ENCODE peak calls at places on chromosomes 5 and 9, in nine cellular contexts. One of them, this sample, is unnamed.

GRCh38 chr5:60340326-60340725 is 359.6 kb downstream of the DEPDC1B start:
- DNase-seq in T-helper 1 cell: no peak
- DNase-seq in posterior cingulate gyrus: no peak
- DNase-seq in H9: no peak
- DNase-seq in neural crest cell: no peak
- DNase-seq in stimulated activated CD4-positive, alpha-beta T cell treated with anti-CD3 and anti-CD28 coated beads, Interleukin-2, amount 100 ng/mL, for 48 hours: no peak
- DNase-seq in stimulated activated CD8-positive, alpha-beta memory T cell treated with anti-CD3 and anti-CD28 coated beads, Interleukin-2, amount 100 ng/mL, for 1 hour: no peak
- DNase-seq in activated CD4-positive, alpha-beta T cell treated with anti-CD3 and anti-CD28 coated beads, Interleukin-2, amount 10 ng/mL, durations not matched to agents 7 days and 5 days: no peak
- DNase-seq in NCI-H446 treated with DMSO at 0.1 percent for 48 hours: no peak
- DNase-seq in this sample: no peak

GRCh38 chr5:65141487-65141886 is 340.2 kb downstream of the ADAMTS6 start:
- DNase-seq in stimulated activated CD4-positive, alpha-beta T cell treated with anti-CD3 and anti-CD28 coated beads, Interleukin-2, amount 100 ng/mL, for 48 hours: no peak
- DNase-seq in NCI-H446 treated with DMSO at 0.1 percent for 48 hours: peak
- DNase-seq in activated CD4-positive, alpha-beta T cell treated with anti-CD3 and anti-CD28 coated beads, Interleukin-2, amount 10 ng/mL, durations not matched to agents 7 days and 5 days: no peak
- DNase-seq in posterior cingulate gyrus: no peak
- DNase-seq in H9: no peak
- DNase-seq in neural crest cell: no peak
- DNase-seq in stimulated activated CD8-positive, alpha-beta memory T cell treated with anti-CD3 and anti-CD28 coated beads, Interleukin-2, amount 100 ng/mL, for 1 hour: no peak
- DNase-seq in T-helper 1 cell: no peak
- DNase-seq in this sample: no peak

GRCh38 chr9:110538621-110539020 is 40.9 kb downstream of the SVEP1 start:
- DNase-seq in NCI-H446 treated with DMSO at 0.1 percent for 48 hours: no peak
- DNase-seq in stimulated activated CD8-positive, alpha-beta memory T cell treated with anti-CD3 and anti-CD28 coated beads, Interleukin-2, amount 100 ng/mL, for 1 hour: no peak
- DNase-seq in activated CD4-positive, alpha-beta T cell treated with anti-CD3 and anti-CD28 coated beads, Interleukin-2, amount 10 ng/mL, durations not matched to agents 7 days and 5 days: no peak
- DNase-seq in neural crest cell: no peak
- DNase-seq in posterior cingulate gyrus: no peak
- DNase-seq in stimulated activated CD4-positive, alpha-beta T cell treated with anti-CD3 and anti-CD28 coated beads, Interleukin-2, amount 100 ng/mL, for 48 hours: no peak
- DNase-seq in T-helper 1 cell: no peak
- DNase-seq in H9: no peak
- DNase-seq in this sample: no peak

GRCh38 chr9:122268041-122268814 is 3.5 kb downstream of the MRRF start:
- DNase-seq in neural crest cell: no peak
- DNase-seq in activated CD4-positive, alpha-beta T cell treated with anti-CD3 and anti-CD28 coated beads, Interleukin-2, amount 10 ng/mL, durations not matched to agents 7 days and 5 days: no peak
- DNase-seq in H9: no peak
- DNase-seq in NCI-H446 treated with DMSO at 0.1 percent for 48 hours: no peak
- DNase-seq in stimulated activated CD4-positive, alpha-beta T cell treated with anti-CD3 and anti-CD28 coated beads, Interleukin-2, amount 100 ng/mL, for 48 hours: no peak
- DNase-seq in posterior cingulate gyrus: no peak
- DNase-seq in stimulated activated CD8-positive, alpha-beta memory T cell treated with anti-CD3 and anti-CD28 coated beads, Interleukin-2, amount 100 ng/mL, for 1 hour: no peak
- DNase-seq in T-helper 1 cell: no peak
- DNase-seq in this sample: no peak

GRCh38 chr9:29616844-29617243 is 2043.6 kb upstream of the C9orf72 start:
- DNase-seq in stimulated activated CD4-positive, alpha-beta T cell treated with anti-CD3 and anti-CD28 coated beads, Interleukin-2, amount 100 ng/mL, for 48 hours: no peak
- DNase-seq in activated CD4-positive, alpha-beta T cell treated with anti-CD3 and anti-CD28 coated beads, Interleukin-2, amount 10 ng/mL, durations not matched to agents 7 days and 5 days: no peak
- DNase-seq in posterior cingulate gyrus: no peak
- DNase-seq in T-helper 1 cell: no peak
- DNase-seq in H9: no peak
- DNase-seq in stimulated activated CD8-positive, alpha-beta memory T cell treated with anti-CD3 and anti-CD28 coated beads, Interleukin-2, amount 100 ng/mL, for 1 hour: no peak
- DNase-seq in NCI-H446 treated with DMSO at 0.1 percent for 48 hours: no peak
- DNase-seq in neural crest cell: no peak
- DNase-seq in this sample: no peak

GRCh38 chr9:6782981-6783380 is 25.2 kb downstream of the KDM4C start:
- DNase-seq in stimulated activated CD4-positive, alpha-beta T cell treated with anti-CD3 and anti-CD28 coated beads, Interleukin-2, amount 100 ng/mL, for 48 hours: no peak
- DNase-seq in activated CD4-positive, alpha-beta T cell treated with anti-CD3 and anti-CD28 coated beads, Interleukin-2, amount 10 ng/mL, durations not matched to agents 7 days and 5 days: no peak
- DNase-seq in T-helper 1 cell: no peak
- DNase-seq in NCI-H446 treated with DMSO at 0.1 percent for 48 hours: no peak
- DNase-seq in H9: no peak
- DNase-seq in posterior cingulate gyrus: no peak
- DNase-seq in stimulated activated CD8-positive, alpha-beta memory T cell treated with anti-CD3 and anti-CD28 coated beads, Interleukin-2, amount 100 ng/mL, for 1 hour: no peak
- DNase-seq in neural crest cell: no peak
- DNase-seq in this sample: no peak

GRCh38 chr9:82022121-82022520 is 33.5 kb downstream of the SPATA31D1 start:
- DNase-seq in T-helper 1 cell: no peak
- DNase-seq in NCI-H446 treated with DMSO at 0.1 percent for 48 hours: peak
- DNase-seq in stimulated activated CD8-positive, alpha-beta memory T cell treated with anti-CD3 and anti-CD28 coated beads, Interleukin-2, amount 100 ng/mL, for 1 hour: no peak
- DNase-seq in H9: no peak
- DNase-seq in activated CD4-positive, alpha-beta T cell treated with anti-CD3 and anti-CD28 coated beads, Interleukin-2, amount 10 ng/mL, durations not matched to agents 7 days and 5 days: no peak
- DNase-seq in posterior cingulate gyrus: no peak
- DNase-seq in neural crest cell: no peak
- DNase-seq in stimulated activated CD4-positive, alpha-beta T cell treated with anti-CD3 and anti-CD28 coated beads, Interleukin-2, amount 100 ng/mL, for 48 hours: no peak
- DNase-seq in this sample: no peak

GRCh38 chr9:36426945-36427344 is 26.9 kb upstream of the RNF38 start:
- DNase-seq in T-helper 1 cell: no peak
- DNase-seq in NCI-H446 treated with DMSO at 0.1 percent for 48 hours: no peak
- DNase-seq in stimulated activated CD4-positive, alpha-beta T cell treated with anti-CD3 and anti-CD28 coated beads, Interleukin-2, amount 100 ng/mL, for 48 hours: no peak
- DNase-seq in neural crest cell: no peak
- DNase-seq in posterior cingulate gyrus: no peak
- DNase-seq in H9: no peak
- DNase-seq in stimulated activated CD8-positive, alpha-beta memory T cell treated with anti-CD3 and anti-CD28 coated beads, Interleukin-2, amount 100 ng/mL, for 1 hour: no peak
- DNase-seq in activated CD4-positive, alpha-beta T cell treated with anti-CD3 and anti-CD28 coated beads, Interleukin-2, amount 10 ng/mL, durations not matched to agents 7 days and 5 days: no peak
- DNase-seq in this sample: no peak

GRCh38 chr9:10274983-10275382 is 337.8 kb downstream of the PTPRD start:
- DNase-seq in H9: no peak
- DNase-seq in stimulated activated CD8-positive, alpha-beta memory T cell treated with anti-CD3 and anti-CD28 coated beads, Interleukin-2, amount 100 ng/mL, for 1 hour: no peak
- DNase-seq in T-helper 1 cell: no peak
- DNase-seq in activated CD4-positive, alpha-beta T cell treated with anti-CD3 and anti-CD28 coated beads, Interleukin-2, amount 10 ng/mL, durations not matched to agents 7 days and 5 days: no peak
- DNase-seq in stimulated activated CD4-positive, alpha-beta T cell treated with anti-CD3 and anti-CD28 coated beads, Interleukin-2, amount 100 ng/mL, for 48 hours: no peak
- DNase-seq in posterior cingulate gyrus: no peak
- DNase-seq in neural crest cell: no peak
- DNase-seq in NCI-H446 treated with DMSO at 0.1 percent for 48 hours: peak
- DNase-seq in this sample: no peak

GRCh38 chr5:123882946-123883345 is 371.0 kb downstream of the CSNK1G3 start:
- DNase-seq in activated CD4-positive, alpha-beta T cell treated with anti-CD3 and anti-CD28 coated beads, Interleukin-2, amount 10 ng/mL, durations not matched to agents 7 days and 5 days: no peak
- DNase-seq in NCI-H446 treated with DMSO at 0.1 percent for 48 hours: no peak
- DNase-seq in T-helper 1 cell: no peak
- DNase-seq in posterior cingulate gyrus: no peak
- DNase-seq in stimulated activated CD8-positive, alpha-beta memory T cell treated with anti-CD3 and anti-CD28 coated beads, Interleukin-2, amount 100 ng/mL, for 1 hour: no peak
- DNase-seq in H9: no peak
- DNase-seq in neural crest cell: no peak
- DNase-seq in stimulated activated CD4-positive, alpha-beta T cell treated with anti-CD3 and anti-CD28 coated beads, Interleukin-2, amount 100 ng/mL, for 48 hours: no peak
- DNase-seq in this sample: no peak

GRCh38 chr5:88425124-88425523 is 156.5 kb upstream of the TMEM161B start:
- DNase-seq in stimulated activated CD8-positive, alpha-beta memory T cell treated with anti-CD3 and anti-CD28 coated beads, Interleukin-2, amount 100 ng/mL, for 1 hour: no peak
- DNase-seq in stimulated activated CD4-positive, alpha-beta T cell treated with anti-CD3 and anti-CD28 coated beads, Interleukin-2, amount 100 ng/mL, for 48 hours: no peak
- DNase-seq in activated CD4-positive, alpha-beta T cell treated with anti-CD3 and anti-CD28 coated beads, Interleukin-2, amount 10 ng/mL, durations not matched to agents 7 days and 5 days: no peak
- DNase-seq in NCI-H446 treated with DMSO at 0.1 percent for 48 hours: no peak
- DNase-seq in H9: no peak
- DNase-seq in neural crest cell: no peak
- DNase-seq in T-helper 1 cell: no peak
- DNase-seq in posterior cingulate gyrus: no peak
- DNase-seq in this sample: no peak

GRCh38 chr5:93100433-93100832 is 480.6 kb downstream of the NR2F1-AS1 start:
- DNase-seq in T-helper 1 cell: no peak
- DNase-seq in neural crest cell: no peak
- DNase-seq in NCI-H446 treated with DMSO at 0.1 percent for 48 hours: no peak
- DNase-seq in posterior cingulate gyrus: no peak
- DNase-seq in stimulated activated CD8-positive, alpha-beta memory T cell treated with anti-CD3 and anti-CD28 coated beads, Interleukin-2, amount 100 ng/mL, for 1 hour: no peak
- DNase-seq in stimulated activated CD4-positive, alpha-beta T cell treated with anti-CD3 and anti-CD28 coated beads, Interleukin-2, amount 100 ng/mL, for 48 hours: no peak
- DNase-seq in H9: no peak
- DNase-seq in activated CD4-positive, alpha-beta T cell treated with anti-CD3 and anti-CD28 coated beads, Interleukin-2, amount 10 ng/mL, durations not matched to agents 7 days and 5 days: no peak
- DNase-seq in this sample: no peak

GRCh38 chr9:34373749-34374148 is 2.9 kb downstream of the MYORG start:
- DNase-seq in NCI-H446 treated with DMSO at 0.1 percent for 48 hours: no peak
- DNase-seq in posterior cingulate gyrus: no peak
- DNase-seq in stimulated activated CD4-positive, alpha-beta T cell treated with anti-CD3 and anti-CD28 coated beads, Interleukin-2, amount 100 ng/mL, for 48 hours: no peak
- DNase-seq in T-helper 1 cell: no peak
- DNase-seq in stimulated activated CD8-positive, alpha-beta memory T cell treated with anti-CD3 and anti-CD28 coated beads, Interleukin-2, amount 100 ng/mL, for 1 hour: no peak
- DNase-seq in activated CD4-positive, alpha-beta T cell treated with anti-CD3 and anti-CD28 coated beads, Interleukin-2, amount 10 ng/mL, durations not matched to agents 7 days and 5 days: no peak
- DNase-seq in H9: no peak
- DNase-seq in neural crest cell: no peak
- DNase-seq in this sample: no peak

GRCh38 chr5:68465934-68466551 is 250.5 kb downstream of the PIK3R1 start:
- DNase-seq in activated CD4-positive, alpha-beta T cell treated with anti-CD3 and anti-CD28 coated beads, Interleukin-2, amount 10 ng/mL, durations not matched to agents 7 days and 5 days: no peak
- DNase-seq in H9: peak
- DNase-seq in NCI-H446 treated with DMSO at 0.1 percent for 48 hours: no peak
- DNase-seq in stimulated activated CD4-positive, alpha-beta T cell treated with anti-CD3 and anti-CD28 coated beads, Interleukin-2, amount 100 ng/mL, for 48 hours: no peak
- DNase-seq in neural crest cell: no peak
- DNase-seq in T-helper 1 cell: no peak
- DNase-seq in posterior cingulate gyrus: no peak
- DNase-seq in stimulated activated CD8-positive, alpha-beta memory T cell treated with anti-CD3 and anti-CD28 coated beads, Interleukin-2, amount 100 ng/mL, for 1 hour: no peak
- DNase-seq in this sample: no peak

GRCh38 chr9:127572961-127573727 is 38.9 kb upstream of the STXBP1 start:
- DNase-seq in neural crest cell: no peak
- DNase-seq in stimulated activated CD8-positive, alpha-beta memory T cell treated with anti-CD3 and anti-CD28 coated beads, Interleukin-2, amount 100 ng/mL, for 1 hour: no peak
- DNase-seq in stimulated activated CD4-positive, alpha-beta T cell treated with anti-CD3 and anti-CD28 coated beads, Interleukin-2, amount 100 ng/mL, for 48 hours: no peak
- DNase-seq in activated CD4-positive, alpha-beta T cell treated with anti-CD3 and anti-CD28 coated beads, Interleukin-2, amount 10 ng/mL, durations not matched to agents 7 days and 5 days: no peak
- DNase-seq in NCI-H446 treated with DMSO at 0.1 percent for 48 hours: no peak
- DNase-seq in posterior cingulate gyrus: no peak
- DNase-seq in H9: no peak
- DNase-seq in T-helper 1 cell: no peak
- DNase-seq in this sample: no peak

GRCh38 chr9:34334337-34334824 is 5.0 kb downstream of the NUDT2 start:
- DNase-seq in neural crest cell: peak
- DNase-seq in stimulated activated CD8-positive, alpha-beta memory T cell treated with anti-CD3 and anti-CD28 coated beads, Interleukin-2, amount 100 ng/mL, for 1 hour: no peak
- DNase-seq in H9: no peak
- DNase-seq in posterior cingulate gyrus: no peak
- DNase-seq in NCI-H446 treated with DMSO at 0.1 percent for 48 hours: no peak
- DNase-seq in T-helper 1 cell: no peak
- DNase-seq in stimulated activated CD4-positive, alpha-beta T cell treated with anti-CD3 and anti-CD28 coated beads, Interleukin-2, amount 100 ng/mL, for 48 hours: no peak
- DNase-seq in activated CD4-positive, alpha-beta T cell treated with anti-CD3 and anti-CD28 coated beads, Interleukin-2, amount 10 ng/mL, durations not matched to agents 7 days and 5 days: no peak
- DNase-seq in this sample: no peak

GRCh38 chr9:1869843-1870242 is 145.3 kb upstream of the SMARCA2 start:
- DNase-seq in stimulated activated CD4-positive, alpha-beta T cell treated with anti-CD3 and anti-CD28 coated beads, Interleukin-2, amount 100 ng/mL, for 48 hours: peak
- DNase-seq in stimulated activated CD8-positive, alpha-beta memory T cell treated with anti-CD3 and anti-CD28 coated beads, Interleukin-2, amount 100 ng/mL, for 1 hour: no peak
- DNase-seq in NCI-H446 treated with DMSO at 0.1 percent for 48 hours: peak
- DNase-seq in T-helper 1 cell: peak
- DNase-seq in posterior cingulate gyrus: no peak
- DNase-seq in H9: peak
- DNase-seq in neural crest cell: peak
- DNase-seq in activated CD4-positive, alpha-beta T cell treated with anti-CD3 and anti-CD28 coated beads, Interleukin-2, amount 10 ng/mL, durations not matched to agents 7 days and 5 days: peak
- DNase-seq in this sample: no peak

GRCh38 chr9:116297346-116297745 is 143.8 kb downstream of the PAPPA start:
- DNase-seq in neural crest cell: no peak
- DNase-seq in stimulated activated CD8-positive, alpha-beta memory T cell treated with anti-CD3 and anti-CD28 coated beads, Interleukin-2, amount 100 ng/mL, for 1 hour: no peak
- DNase-seq in T-helper 1 cell: no peak
- DNase-seq in posterior cingulate gyrus: no peak
- DNase-seq in NCI-H446 treated with DMSO at 0.1 percent for 48 hours: no peak
- DNase-seq in H9: no peak
- DNase-seq in stimulated activated CD4-positive, alpha-beta T cell treated with anti-CD3 and anti-CD28 coated beads, Interleukin-2, amount 100 ng/mL, for 48 hours: no peak
- DNase-seq in activated CD4-positive, alpha-beta T cell treated with anti-CD3 and anti-CD28 coated beads, Interleukin-2, amount 10 ng/mL, durations not matched to agents 7 days and 5 days: no peak
- DNase-seq in this sample: no peak

GRCh38 chr5:138649316-138649720 is 74.1 kb upstream of the HSPA9 start:
- DNase-seq in NCI-H446 treated with DMSO at 0.1 percent for 48 hours: no peak
- DNase-seq in T-helper 1 cell: no peak
- DNase-seq in neural crest cell: no peak
- DNase-seq in stimulated activated CD8-positive, alpha-beta memory T cell treated with anti-CD3 and anti-CD28 coated beads, Interleukin-2, amount 100 ng/mL, for 1 hour: no peak
- DNase-seq in activated CD4-positive, alpha-beta T cell treated with anti-CD3 and anti-CD28 coated beads, Interleukin-2, amount 10 ng/mL, durations not matched to agents 7 days and 5 days: no peak
- DNase-seq in stimulated activated CD4-positive, alpha-beta T cell treated with anti-CD3 and anti-CD28 coated beads, Interleukin-2, amount 100 ng/mL, for 48 hours: no peak
- DNase-seq in posterior cingulate gyrus: no peak
- DNase-seq in H9: peak
- DNase-seq in this sample: no peak

GRCh38 chr5:116492016-116492623 is 82.5 kb downstream of the SEMA6A start:
- DNase-seq in posterior cingulate gyrus: no peak
- DNase-seq in NCI-H446 treated with DMSO at 0.1 percent for 48 hours: no peak
- DNase-seq in neural crest cell: no peak
- DNase-seq in stimulated activated CD8-positive, alpha-beta memory T cell treated with anti-CD3 and anti-CD28 coated beads, Interleukin-2, amount 100 ng/mL, for 1 hour: no peak
- DNase-seq in T-helper 1 cell: no peak
- DNase-seq in stimulated activated CD4-positive, alpha-beta T cell treated with anti-CD3 and anti-CD28 coated beads, Interleukin-2, amount 100 ng/mL, for 48 hours: no peak
- DNase-seq in activated CD4-positive, alpha-beta T cell treated with anti-CD3 and anti-CD28 coated beads, Interleukin-2, amount 10 ng/mL, durations not matched to agents 7 days and 5 days: peak
- DNase-seq in H9: no peak
- DNase-seq in this sample: no peak

GRCh38 chr5:53582225-53582624 is 21.8 kb downstream of the NDUFS4 start:
- DNase-seq in activated CD4-positive, alpha-beta T cell treated with anti-CD3 and anti-CD28 coated beads, Interleukin-2, amount 10 ng/mL, durations not matched to agents 7 days and 5 days: no peak
- DNase-seq in neural crest cell: no peak
- DNase-seq in NCI-H446 treated with DMSO at 0.1 percent for 48 hours: no peak
- DNase-seq in T-helper 1 cell: no peak
- DNase-seq in H9: no peak
- DNase-seq in stimulated activated CD4-positive, alpha-beta T cell treated with anti-CD3 and anti-CD28 coated beads, Interleukin-2, amount 100 ng/mL, for 48 hours: no peak
- DNase-seq in posterior cingulate gyrus: no peak
- DNase-seq in stimulated activated CD8-positive, alpha-beta memory T cell treated with anti-CD3 and anti-CD28 coated beads, Interleukin-2, amount 100 ng/mL, for 1 hour: no peak
- DNase-seq in this sample: no peak

GRCh38 chr5:44868541-44868940 is 59.8 kb downstream of the MRPS30 start:
- DNase-seq in stimulated activated CD8-positive, alpha-beta memory T cell treated with anti-CD3 and anti-CD28 coated beads, Interleukin-2, amount 100 ng/mL, for 1 hour: no peak
- DNase-seq in stimulated activated CD4-positive, alpha-beta T cell treated with anti-CD3 and anti-CD28 coated beads, Interleukin-2, amount 100 ng/mL, for 48 hours: no peak
- DNase-seq in neural crest cell: no peak
- DNase-seq in NCI-H446 treated with DMSO at 0.1 percent for 48 hours: no peak
- DNase-seq in posterior cingulate gyrus: no peak
- DNase-seq in T-helper 1 cell: no peak
- DNase-seq in activated CD4-positive, alpha-beta T cell treated with anti-CD3 and anti-CD28 coated beads, Interleukin-2, amount 10 ng/mL, durations not matched to agents 7 days and 5 days: no peak
- DNase-seq in H9: no peak
- DNase-seq in this sample: no peak

GRCh38 chr9:8904971-8905370 is 1105.4 kb upstream of the DMAC1 start:
- DNase-seq in posterior cingulate gyrus: no peak
- DNase-seq in T-helper 1 cell: no peak
- DNase-seq in stimulated activated CD4-positive, alpha-beta T cell treated with anti-CD3 and anti-CD28 coated beads, Interleukin-2, amount 100 ng/mL, for 48 hours: no peak
- DNase-seq in NCI-H446 treated with DMSO at 0.1 percent for 48 hours: peak
- DNase-seq in neural crest cell: no peak
- DNase-seq in H9: no peak
- DNase-seq in activated CD4-positive, alpha-beta T cell treated with anti-CD3 and anti-CD28 coated beads, Interleukin-2, amount 10 ng/mL, durations not matched to agents 7 days and 5 days: no peak
- DNase-seq in stimulated activated CD8-positive, alpha-beta memory T cell treated with anti-CD3 and anti-CD28 coated beads, Interleukin-2, amount 100 ng/mL, for 1 hour: no peak
- DNase-seq in this sample: no peak

GRCh38 chr5:43561346-43561745 is 4.5 kb upstream of the PAIP1 start:
- DNase-seq in neural crest cell: no peak
- DNase-seq in activated CD4-positive, alpha-beta T cell treated with anti-CD3 and anti-CD28 coated beads, Interleukin-2, amount 10 ng/mL, durations not matched to agents 7 days and 5 days: no peak
- DNase-seq in NCI-H446 treated with DMSO at 0.1 percent for 48 hours: no peak
- DNase-seq in stimulated activated CD4-positive, alpha-beta T cell treated with anti-CD3 and anti-CD28 coated beads, Interleukin-2, amount 100 ng/mL, for 48 hours: no peak
- DNase-seq in stimulated activated CD8-positive, alpha-beta memory T cell treated with anti-CD3 and anti-CD28 coated beads, Interleukin-2, amount 100 ng/mL, for 1 hour: no peak
- DNase-seq in H9: no peak
- DNase-seq in T-helper 1 cell: no peak
- DNase-seq in posterior cingulate gyrus: no peak
- DNase-seq in this sample: no peak

GRCh38 chr9:114588150-114588663 is 638 bp downstream of the ATP6V1G1 start:
- DNase-seq in stimulated activated CD4-positive, alpha-beta T cell treated with anti-CD3 and anti-CD28 coated beads, Interleukin-2, amount 100 ng/mL, for 48 hours: no peak
- DNase-seq in stimulated activated CD8-positive, alpha-beta memory T cell treated with anti-CD3 and anti-CD28 coated beads, Interleukin-2, amount 100 ng/mL, for 1 hour: no peak
- DNase-seq in activated CD4-positive, alpha-beta T cell treated with anti-CD3 and anti-CD28 coated beads, Interleukin-2, amount 10 ng/mL, durations not matched to agents 7 days and 5 days: peak
- DNase-seq in posterior cingulate gyrus: no peak
- DNase-seq in NCI-H446 treated with DMSO at 0.1 percent for 48 hours: no peak
- DNase-seq in neural crest cell: no peak
- DNase-seq in T-helper 1 cell: no peak
- DNase-seq in H9: no peak
- DNase-seq in this sample: no peak

GRCh38 chr5:7209583-7210139 is 186.3 kb upstream of the ADCY2 start:
- DNase-seq in stimulated activated CD8-positive, alpha-beta memory T cell treated with anti-CD3 and anti-CD28 coated beads, Interleukin-2, amount 100 ng/mL, for 1 hour: no peak
- DNase-seq in NCI-H446 treated with DMSO at 0.1 percent for 48 hours: no peak
- DNase-seq in T-helper 1 cell: no peak
- DNase-seq in activated CD4-positive, alpha-beta T cell treated with anti-CD3 and anti-CD28 coated beads, Interleukin-2, amount 10 ng/mL, durations not matched to agents 7 days and 5 days: no peak
- DNase-seq in H9: no peak
- DNase-seq in neural crest cell: no peak
- DNase-seq in stimulated activated CD4-positive, alpha-beta T cell treated with anti-CD3 and anti-CD28 coated beads, Interleukin-2, amount 100 ng/mL, for 48 hours: no peak
- DNase-seq in posterior cingulate gyrus: no peak
- DNase-seq in this sample: no peak

GRCh38 chr9:34328983-34329832 is at the start of the genes KIF24 and NUDT2:
- DNase-seq in NCI-H446 treated with DMSO at 0.1 percent for 48 hours: peak
- DNase-seq in activated CD4-positive, alpha-beta T cell treated with anti-CD3 and anti-CD28 coated beads, Interleukin-2, amount 10 ng/mL, durations not matched to agents 7 days and 5 days: peak
- DNase-seq in posterior cingulate gyrus: peak
- DNase-seq in neural crest cell: peak
- DNase-seq in T-helper 1 cell: peak
- DNase-seq in stimulated activated CD4-positive, alpha-beta T cell treated with anti-CD3 and anti-CD28 coated beads, Interleukin-2, amount 100 ng/mL, for 48 hours: peak
- DNase-seq in stimulated activated CD8-positive, alpha-beta memory T cell treated with anti-CD3 and anti-CD28 coated beads, Interleukin-2, amount 100 ng/mL, for 1 hour: peak
- DNase-seq in H9: peak
- DNase-seq in this sample: peak

GRCh38 chr5:169910393-169910792 is 69.9 kb downstream of the INSYN2B start:
- DNase-seq in activated CD4-positive, alpha-beta T cell treated with anti-CD3 and anti-CD28 coated beads, Interleukin-2, amount 10 ng/mL, durations not matched to agents 7 days and 5 days: no peak
- DNase-seq in stimulated activated CD8-positive, alpha-beta memory T cell treated with anti-CD3 and anti-CD28 coated beads, Interleukin-2, amount 100 ng/mL, for 1 hour: no peak
- DNase-seq in NCI-H446 treated with DMSO at 0.1 percent for 48 hours: no peak
- DNase-seq in posterior cingulate gyrus: no peak
- DNase-seq in neural crest cell: no peak
- DNase-seq in T-helper 1 cell: no peak
- DNase-seq in stimulated activated CD4-positive, alpha-beta T cell treated with anti-CD3 and anti-CD28 coated beads, Interleukin-2, amount 100 ng/mL, for 48 hours: no peak
- DNase-seq in H9: no peak
- DNase-seq in this sample: no peak

GRCh38 chr5:154937718-154938466 is at the start of gene GEMIN5:
- DNase-seq in H9: peak
- DNase-seq in stimulated activated CD8-positive, alpha-beta memory T cell treated with anti-CD3 and anti-CD28 coated beads, Interleukin-2, amount 100 ng/mL, for 1 hour: peak
- DNase-seq in posterior cingulate gyrus: peak
- DNase-seq in T-helper 1 cell: peak
- DNase-seq in activated CD4-positive, alpha-beta T cell treated with anti-CD3 and anti-CD28 coated beads, Interleukin-2, amount 10 ng/mL, durations not matched to agents 7 days and 5 days: peak
- DNase-seq in neural crest cell: peak
- DNase-seq in stimulated activated CD4-positive, alpha-beta T cell treated with anti-CD3 and anti-CD28 coated beads, Interleukin-2, amount 100 ng/mL, for 48 hours: peak
- DNase-seq in NCI-H446 treated with DMSO at 0.1 percent for 48 hours: peak
- DNase-seq in this sample: peak

GRCh38 chr9:127158995-127159801 is 36.8 kb upstream of the ANGPTL2 start:
- DNase-seq in neural crest cell: peak
- DNase-seq in stimulated activated CD8-positive, alpha-beta memory T cell treated with anti-CD3 and anti-CD28 coated beads, Interleukin-2, amount 100 ng/mL, for 1 hour: no peak
- DNase-seq in activated CD4-positive, alpha-beta T cell treated with anti-CD3 and anti-CD28 coated beads, Interleukin-2, amount 10 ng/mL, durations not matched to agents 7 days and 5 days: no peak
- DNase-seq in posterior cingulate gyrus: peak
- DNase-seq in H9: peak
- DNase-seq in NCI-H446 treated with DMSO at 0.1 percent for 48 hours: no peak
- DNase-seq in T-helper 1 cell: no peak
- DNase-seq in stimulated activated CD4-positive, alpha-beta T cell treated with anti-CD3 and anti-CD28 coated beads, Interleukin-2, amount 100 ng/mL, for 48 hours: no peak
- DNase-seq in this sample: no peak

This sample was measured in Right ventricle myocardium superior.